ENCODE peak calls at places on chromosomes 5 and 9, in five cellular contexts. Q, J, T, H and G are unnamed samples.

GRCh38 chr5:50667653-50668403 is 1.4 kb downstream of the PARP8 start:
- DNase-seq in Q (peak; percentile 62), J (no peak), T (peak; percentile 36), H (peak; percentile 27), G (peak; percentile 1)

GRCh38 chr9:6153425-6153824 is 62.2 kb upstream of the IL33 start:
- DNase-seq in Q (no peak), J (no peak), T (no peak), H (no peak), G (no peak)

GRCh38 chr9:128169925-128170324 is 9.9 kb downstream of the BBLN start:
- DNase-seq in Q (no peak), J (no peak), T (no peak), H (no peak), G (peak; percentile 92)

GRCh38 chr5:109996246-109996645 is 306.5 kb downstream of the MAN2A1 start:
- DNase-seq in Q (no peak), J (no peak), T (no peak), H (no peak), G (no peak)

GRCh38 chr5:68194405-68194804 is 21.2 kb upstream of the PIK3R1 start:
- DNase-seq in Q (no peak), J (no peak), T (no peak), H (no peak), G (no peak)

GRCh38 chr5:127697894-127698600 is 5.1 kb upstream of the CCDC192 start:
- DNase-seq in Q (no peak), J (no peak), T (no peak), H (no peak), G (no peak)

GRCh38 chr9:6870650-6871477 is 113.1 kb downstream of the KDM4C start:
- DNase-seq in Q (no peak), J (no peak), T (no peak), H (no peak), G (no peak)

GRCh38 chr9:20606637-20607036 is 15.7 kb downstream of the MLLT3 start:
- DNase-seq in Q (no peak), J (peak; percentile 58), T (no peak), H (no peak), G (no peak)

GRCh38 chr5:114317751-114318150 is 44.1 kb upstream of the KCNN2 start:
- DNase-seq in Q (no peak), J (no peak), T (no peak), H (no peak), G (no peak)

GRCh38 chr5:155004138-155004744 is 9.3 kb upstream of the KIF4B start:
- DNase-seq in Q (no peak), J (no peak), T (no peak), H (no peak), G (no peak)